ENCODE peak calls at places on chromosomes 5 and 9, in six cellular contexts. I, J, D, E, W and C are unnamed samples.

GRCh38 chr5:140251527-140251973 is 51.4 kb downstream of the PFDN1 start:
- DNase-seq in W (peak), E (peak), I (peak), D (peak), J (peak), C (peak)

GRCh38 chr9:110978516-110978915 is 59.8 kb downstream of the LPAR1 start:
- DNase-seq in D (no peak), E (no peak), W (no peak), I (no peak), J (no peak), C (no peak)

GRCh38 chr9:23321049-23321448 is 505.0 kb downstream of the ELAVL2 start:
- DNase-seq in E (no peak), W (no peak), I (no peak), J (no peak), D (no peak), C (no peak)

GRCh38 chr5:73899916-73900315 is 273.9 kb downstream of the ARHGEF28 start:
- DNase-seq in J (no peak), D (no peak), I (no peak), W (no peak), E (no peak), C (no peak)

GRCh38 chr9:110110154-110110553 is 97.8 kb downstream of the C9orf152 start:
- DNase-seq in I (no peak), W (no peak), J (no peak), D (no peak), E (no peak), C (no peak)

GRCh38 chr9:111300140-111300735 is 29.8 kb downstream of the OR2K2 start:
- DNase-seq in E (no peak), I (no peak), J (no peak), D (no peak), W (no peak), C (no peak)

GRCh38 chr5:72624641-72625236 is 117.5 kb upstream of the ZNF366 start:
- DNase-seq in E (no peak), I (no peak), J (no peak), D (peak), W (peak), C (peak)

GRCh38 chr5:144979516-144980264 is 809.0 kb downstream of the KCTD16 start:
- DNase-seq in D (no peak), J (no peak), W (no peak), I (no peak), E (no peak), C (no peak)

GRCh38 chr5:81006955-81007636 is 46.9 kb downstream of the RASGRF2 start:
- DNase-seq in E (no peak), D (no peak), I (no peak), J (no peak), W (no peak), C (no peak)

GRCh38 chr9:133587051-133587450 is 22.1 kb downstream of the FAM163B start:
- DNase-seq in W (no peak), E (no peak), D (no peak), J (no peak), I (no peak), C (no peak)

GRCh38 chr5:156326718-156327259 is at the start of gene SGCD:
- DNase-seq in J (no peak), W (peak), E (no peak), D (peak), I (no peak), C (peak)

GRCh38 chr9:19375536-19375935 is 4.5 kb downstream of the RPS6 start:
- DNase-seq in D (peak), J (no peak), I (no peak), E (no peak), W (peak), C (no peak)

GRCh38 chr9:137876781-137877386 is 698 bp upstream of the CACNA1B start:
- DNase-seq in J (no peak), D (no peak), E (no peak), W (no peak), I (no peak), C (no peak)

GRCh38 chr5:5480481-5481111 is 58.1 kb downstream of the ICE1 start:
- DNase-seq in I (no peak), W (no peak), J (no peak), D (no peak), E (no peak), C (no peak)

GRCh38 chr5:120258123-120258522 is 206.0 kb upstream of the PRR16 start:
- DNase-seq in J (no peak), I (no peak), W (no peak), D (peak), E (no peak), C (no peak)

GRCh38 chr5:73170522-73170921 is 2.5 kb upstream of the TMEM174 start:
- DNase-seq in E (peak), J (no peak), I (peak), W (no peak), D (peak), C (no peak)

GRCh38 chr5:93273176-93273575 is 307.8 kb downstream of the NR2F1-AS1 start:
- DNase-seq in D (peak), E (no peak), I (peak), W (peak), J (no peak), C (peak)